ENCODE peak calls at places on chromosomes 2 and 18, in four cellular contexts. Z is dorsolateral prefrontal cortex, I is transverse colon, V is ovary. A is an unnamed sample.

GRCh38 chr2:118003396-118003824 is 10.5 kb downstream of the CCDC93 start:
- DNase-seq in I (peak; percentile 44), V (no peak), Z (peak; percentile 43), A (peak; percentile 72)

GRCh38 chr2:149221898-149222297 is 108.5 kb upstream of the LYPD6 start:
- DNase-seq in V (no peak), I (no peak), Z (no peak), A (no peak)

GRCh38 chr18:10726198-10727068 is 200.6 kb downstream of the NAPG start:
- DNase-seq in V (no peak), I (no peak), Z (no peak), A (peak; percentile 32)

GRCh38 chr2:170122883-170123547 is 54.9 kb upstream of the MYO3B start:
- DNase-seq in V (no peak), I (no peak), Z (no peak), A (no peak)

GRCh38 chr18:55861266-55861665 is 273.3 kb upstream of the TCF4 start:
- DNase-seq in Z (peak; percentile 13), I (no peak), V (no peak), A (peak; percentile 39)

GRCh38 chr18:71077451-71077850 is 788.6 kb downstream of the SOCS6 start:
- DNase-seq in V (no peak), I (no peak), Z (no peak), A (no peak)

GRCh38 chr2:23457990-23458689 is 73.2 kb downstream of the KLHL29 start:
- DNase-seq in I (no peak), Z (no peak), V (no peak), A (no peak)

GRCh38 chr2:205681836-205682238 is 464 bp upstream of the NRP2 start:
- DNase-seq in Z (no peak), I (no peak), V (no peak), A (no peak)

GRCh38 chr2:219362524-219363164 is 25.1 kb downstream of the DNPEP start:
- DNase-seq in I (peak; percentile 44), Z (no peak), V (no peak), A (peak; percentile 21)

GRCh38 chr2:169715379-169716228 is 18.0 kb upstream of the KLHL23 start:
- DNase-seq in I (peak; percentile 71), Z (no peak), V (no peak), A (no peak)

GRCh38 chr18:48541026-48541746 is 2.4 kb downstream of the CTIF start:
- DNase-seq in Z (peak; percentile 78), V (peak; percentile 84), I (peak; percentile 75), A (peak; percentile 72)

GRCh38 chr2:15050483-15050882 is 418.0 kb downstream of the LRATD1 start:
- DNase-seq in I (no peak), Z (no peak), V (no peak), A (no peak)

GRCh38 chr18:54269924-54270844 is 867 bp downstream of the POLI start:
- DNase-seq in V (no peak), Z (peak; percentile 37), I (peak; percentile 66), A (peak; percentile 66)

GRCh38 chr2:144328933-144329332 is 191.0 kb downstream of the ZEB2 start:
- DNase-seq in V (no peak), Z (no peak), I (no peak), A (no peak)

GRCh38 chr2:62055724-62056336 is 140.1 kb upstream of the B3GNT2 start:
- DNase-seq in Z (no peak), I (no peak), V (no peak), A (no peak)

GRCh38 chr2:212646698-212647097 is 108.1 kb upstream of the ERBB4 start:
- DNase-seq in Z (no peak), V (no peak), I (no peak), A (no peak)

GRCh38 chr2:177914247-177914646 is 158.3 kb downstream of the PDE11A start:
- DNase-seq in I (no peak), V (no peak), Z (no peak), A (no peak)

GRCh38 chr2:23425338-23425871 is 40.4 kb downstream of the KLHL29 start:
- DNase-seq in I (no peak), V (no peak), Z (no peak), A (no peak)

GRCh38 chr2:19684516-19684915 is 217.3 kb downstream of the TTC32 start:
- DNase-seq in I (no peak), V (no peak), Z (no peak), A (no peak)

GRCh38 chr18:4631239-4631638 is 176.1 kb upstream of the DLGAP1 start:
- DNase-seq in Z (no peak), V (no peak), I (no peak), A (no peak)

GRCh38 chr2:188931361-188931760 is 42.8 kb upstream of the COL3A1 start:
- DNase-seq in I (no peak), Z (no peak), V (no peak), A (no peak)

GRCh38 chr2:10170256-10170655 is 47.7 kb downstream of the RRM2 start:
- DNase-seq in I (no peak), V (no peak), Z (no peak), A (no peak)

GRCh38 chr2:134333646-134334189 is 79.8 kb downstream of the MGAT5 start:
- DNase-seq in V (no peak), Z (no peak), I (no peak), A (no peak)

GRCh38 chr2:234178309-234179030 is 128.0 kb downstream of the SPP2 start:
- DNase-seq in Z (no peak), I (no peak), V (no peak), A (peak; percentile 26)

GRCh38 chr2:106575955-106576354 is 88.8 kb downstream of the CD8B2 start:
- DNase-seq in Z (peak; percentile 30), V (peak; percentile 77), I (no peak), A (peak; percentile 87)

GRCh38 chr18:48037481-48038271 is 107.2 kb upstream of the SMAD2 start:
- DNase-seq in I (no peak), Z (no peak), V (no peak), A (peak; percentile 77)

GRCh38 chr18:77254711-77255110 is 5.1 kb downstream of the GALR1 start:
- DNase-seq in V (no peak), I (no peak), Z (no peak), A (no peak)

GRCh38 chr2:28895189-28895893 is 874 bp downstream of the WDR43 start:
- DNase-seq in I (peak; percentile 35), Z (no peak), V (no peak), A (peak; percentile 33)

GRCh38 chr2:7011376-7012083 is 94.3 kb downstream of the RNF144A start:
- DNase-seq in I (no peak), V (no peak), Z (no peak), A (no peak)

GRCh38 chr2:71060871-71061270 is 7.6 kb upstream of the NAGK start:
- DNase-seq in I (no peak), Z (no peak), V (no peak), A (no peak)

GRCh38 chr2:239308696-239309397 is 92.0 kb downstream of the HDAC4 start:
- DNase-seq in Z (no peak), V (peak; percentile 70), I (peak; percentile 29), A (peak; percentile 68)

GRCh38 chr18:62877448-62878221 is 162.3 kb downstream of the PHLPP1 start:
- DNase-seq in V (no peak), Z (no peak), I (no peak), A (no peak)

GRCh38 chr18:45119888-45120287 is 439.2 kb downstream of the SETBP1 start:
- DNase-seq in I (no peak), Z (no peak), V (no peak), A (no peak)

GRCh38 chr2:18149660-18150246 is 271.3 kb downstream of the KCNS3 start:
- DNase-seq in V (no peak), Z (no peak), I (no peak), A (no peak)

GRCh38 chr2:80858955-80859354 is 554.4 kb upstream of the LRRTM1 start:
- DNase-seq in I (no peak), Z (no peak), V (no peak), A (no peak)

GRCh38 chr2:231464576-231465540 is 574 bp upstream of the NCL start:
- DNase-seq in Z (peak; percentile 97), V (peak; percentile 99), I (peak; percentile 38), A (peak; percentile 36)

DNA sequence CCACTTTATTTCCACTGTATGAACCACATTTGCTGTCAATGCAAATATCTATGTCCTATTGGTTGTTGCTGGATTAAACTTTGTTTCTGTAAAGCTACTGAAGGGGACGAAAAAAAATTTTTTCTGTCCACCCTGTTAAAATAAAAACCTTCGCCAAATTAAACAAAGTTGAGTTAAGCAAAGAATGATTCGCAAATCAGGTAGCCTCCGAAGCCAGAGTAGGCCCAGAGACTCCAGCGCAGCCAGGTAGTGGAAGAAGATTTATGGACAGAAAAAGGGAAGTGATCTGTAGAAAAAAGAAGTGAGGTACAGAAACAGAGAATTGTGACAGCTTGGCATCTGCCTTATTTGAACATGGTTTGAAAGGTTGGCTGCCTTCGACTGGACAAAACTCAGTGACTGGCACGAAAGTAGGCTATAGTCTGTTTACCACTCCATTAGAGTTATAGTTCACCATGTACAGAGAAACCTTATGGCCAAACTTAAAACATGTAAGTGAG is 430.3 kb upstream of the CHST9 start:
- DNase-seq in I (no peak), V (no peak), Z (no peak), A (no peak)
- H3K27ac ChIP-seq in I (no peak overlapping the region), V (no peak overlapping the region), Z (no peak overlapping the region), A (no peak overlapping the region)

DNA sequence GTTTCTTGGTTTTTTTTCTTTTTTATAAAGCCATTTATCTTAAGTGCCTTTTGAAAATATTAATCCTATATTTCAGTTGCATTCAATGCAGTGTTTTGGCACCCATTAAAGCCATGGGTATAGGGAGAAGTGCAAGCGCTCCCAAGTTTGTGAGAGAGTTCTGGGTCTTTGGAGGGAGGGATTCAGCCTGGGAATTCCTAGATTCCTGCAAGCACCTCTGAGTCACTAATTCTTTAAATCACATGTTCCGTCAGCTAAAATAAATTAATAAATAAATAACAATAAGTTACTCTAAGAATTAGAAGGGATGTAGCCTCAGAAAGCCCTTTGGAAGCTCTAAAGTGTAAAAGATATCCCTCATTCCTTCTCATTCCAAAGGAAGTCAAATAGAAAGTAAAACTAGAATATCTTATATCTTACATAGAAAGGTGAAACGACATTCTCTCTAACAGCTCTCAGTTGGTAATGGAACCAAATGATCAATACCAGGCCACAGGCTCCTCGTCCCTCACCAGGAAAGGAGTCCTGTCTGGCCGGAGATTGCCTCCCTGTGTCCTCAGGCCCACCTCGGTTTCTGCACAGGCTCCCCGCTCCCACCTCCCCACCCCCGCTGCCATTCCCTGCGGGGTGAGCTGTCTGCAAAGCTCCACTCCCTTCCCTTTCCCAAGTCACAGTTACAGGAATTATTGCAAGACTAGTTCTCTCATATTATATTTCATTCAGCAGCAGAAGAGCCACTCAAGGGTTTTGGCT is 222.3 kb upstream of the RBBP8 start:
- DNase-seq in I (peak; percentile 47), Z (no peak), V (peak; percentile 51), A (no peak)
- H3K27ac ChIP-seq in I (peak overlapping the region; percentile 40), Z (no peak overlapping the region), V (peak overlapping the region; percentile 4), A (no peak overlapping the region)

GRCh38 chr2:98558852-98559530 is 49.3 kb downstream of the COA5 start:
- DNase-seq in V (no peak), Z (no peak), I (no peak), A (no peak)
- H3K27ac ChIP-seq in V (no peak overlapping the region), Z (peak overlapping the region; percentile 47), I (peak overlapping the region; percentile 49), A (no peak overlapping the region)

DNA sequence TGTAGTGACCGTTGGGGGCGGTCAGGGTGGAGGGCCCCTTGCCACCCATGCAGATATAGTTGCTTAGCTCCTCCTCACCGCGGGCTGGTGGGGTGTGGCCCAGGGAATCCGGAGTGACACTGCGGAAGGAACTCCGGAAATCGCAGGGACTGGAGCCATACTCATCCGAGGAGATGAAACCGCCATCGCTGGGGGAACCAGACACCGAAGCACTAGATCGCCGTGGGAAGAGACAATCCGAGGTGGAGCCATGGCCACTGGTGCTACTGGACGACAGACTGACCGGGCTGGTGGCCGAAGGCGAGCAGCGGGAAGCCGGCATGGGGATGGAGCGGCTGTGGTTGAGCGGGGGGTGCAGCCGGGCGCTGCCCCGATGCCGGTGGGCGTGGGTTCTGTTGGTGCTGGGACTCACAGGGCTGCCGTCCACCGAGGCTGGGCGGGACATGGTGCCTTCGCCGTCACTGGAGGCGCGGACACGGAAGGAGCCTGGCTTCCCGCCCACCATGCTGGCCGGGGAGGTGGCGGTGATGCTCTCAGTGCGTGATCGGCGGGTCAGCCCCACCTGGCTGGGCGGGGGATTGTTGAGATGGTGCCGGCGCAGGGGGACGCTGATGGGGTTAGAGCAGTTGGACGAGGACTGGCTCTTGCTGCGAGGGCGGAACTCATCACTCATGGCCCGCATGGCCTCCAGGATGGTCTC is 2.2 kb downstream of the IRS1 start:
- DNase-seq in V (peak; percentile 77), I (peak; percentile 40), Z (no peak), A (no peak)
- H3K27ac ChIP-seq in V (peak overlapping the region; percentile 96), I (peak overlapping the region; percentile 95), Z (no peak overlapping the region), A (no peak overlapping the region)